ENCODE peak calls at places on chromosomes 5 and 9, in eight cellular contexts. U is left ventricle myocardium inferior; A is KBM-7; J is OCI-LY7; I is tibial artery; K is AG08396; P is activated naive CD4-positive, alpha-beta T cell treated with anti-CD3 and anti-CD28 coated beads for 36 hours; E is EL. B is an unnamed sample.

GRCh38 chr5:17216974-17217325 is 481 bp upstream of the BASP1 start:
- DNase-seq in U (no peak), A (no peak), J (peak; percentile 35), I (peak; percentile 72), K (peak; percentile 66), P (no peak), E (peak; percentile 66), B (no peak)

GRCh38 chr5:171445910-171446516 is 26.6 kb downstream of the FGF18 start:
- DNase-seq in U (peak; percentile 67), A (no peak), J (no peak), I (no peak), K (peak; percentile 73), P (no peak), E (peak; percentile 11), B (peak; percentile 48)

GRCh38 chr5:87650284-87650683 is 237.6 kb upstream of the CCNH start:
- DNase-seq in U (no peak), A (no peak), J (no peak), I (no peak), K (no peak), P (no peak), E (no peak), B (no peak)

GRCh38 chr9:96461336-96461735 is 11.4 kb downstream of the HABP4 start:
- DNase-seq in U (no peak), A (no peak), J (no peak), I (no peak), K (no peak), P (no peak), E (peak; percentile 23), B (no peak)

GRCh38 chr5:1438871-1439270 is 6.4 kb downstream of the SLC6A3 start:
- DNase-seq in U (no peak), A (no peak), J (no peak), I (peak; percentile 48), K (no peak), P (no peak), E (no peak), B (no peak)

GRCh38 chr5:37615184-37615583 is 224.7 kb downstream of the GDNF start:
- DNase-seq in U (no peak), A (no peak), J (no peak), I (no peak), K (peak; percentile 6), P (no peak), E (peak; percentile 91), B (peak; percentile 38)

GRCh38 chr5:175392236-175392635 is 51.7 kb downstream of the DRD1 start:
- DNase-seq in U (no peak), A (no peak), J (no peak), I (no peak), K (no peak), P (no peak), E (no peak), B (no peak)

GRCh38 chr5:150574818-150575537 is 65.5 kb upstream of the SYNPO start:
- DNase-seq in U (no peak), A (no peak), J (no peak), I (peak; percentile 45), K (no peak), P (no peak), E (no peak), B (no peak)

GRCh38 chr9:38305616-38306015 is 86.9 kb upstream of the ALDH1B1 start:
- DNase-seq in U (no peak), A (no peak), J (no peak), I (no peak), K (no peak), P (no peak), E (no peak), B (no peak)

GRCh38 chr5:7867260-7867659 is 1.6 kb downstream of the FASTKD3 start:
- DNase-seq in U (no peak), A (no peak), J (no peak), I (no peak), K (no peak), P (no peak), E (no peak), B (no peak)

GRCh38 chr9:125492719-125493118 is 214.3 kb downstream of the MAPKAP1 start:
- DNase-seq in U (no peak), A (no peak), J (no peak), I (no peak), K (no peak), P (no peak), E (no peak), B (no peak)

GRCh38 chr9:5799314-5799713 is 33.6 kb downstream of the ERMP1 start:
- DNase-seq in U (no peak), A (peak; percentile 48), J (peak; percentile 32), I (no peak), K (peak; percentile 23), P (peak; percentile 42), E (peak; percentile 53), B (peak; percentile 18)

GRCh38 chr5:105752801-105753200 is 1917.9 kb downstream of the EFNA5 start:
- DNase-seq in U (no peak), A (no peak), J (no peak), I (no peak), K (no peak), P (no peak), E (no peak), B (no peak)

GRCh38 chr5:172178301-172179031 is 9.6 kb downstream of the STK10 start:
- DNase-seq in U (no peak), A (peak; percentile 47), J (peak; percentile 61), I (no peak), K (no peak), P (peak; percentile 62), E (no peak), B (no peak)

GRCh38 chr9:20043461-20043860 is 254.6 kb upstream of the SLC24A2 start:
- DNase-seq in U (no peak), A (no peak), J (no peak), I (no peak), K (no peak), P (no peak), E (no peak), B (no peak)